ENCODE peak calls at places on chromosome 2, in six cellular contexts. Z is heart left ventricle, Q is foreskin fibroblast, W is heart right ventricle, F is MM.1S, P is pancreas. X is an unnamed sample.

GRCh38 chr2:8168007-8168717 is 513.7 kb upstream of the ID2 start:
- DNase-seq in Z (no peak), Q (no peak), W (no peak), F (no peak), P (no peak), X (no peak)

GRCh38 chr2:202545931-202546330 is 88.8 kb upstream of the FAM117B start:
- DNase-seq in Z (no peak), Q (no peak), W (no peak), F (no peak), P (no peak), X (no peak)

GRCh38 chr2:168530980-168531379 is 74.9 kb downstream of the CERS6 start:
- DNase-seq in Z (no peak), Q (peak), W (no peak), F (no peak), P (no peak), X (no peak)

GRCh38 chr2:18119883-18120282 is 241.4 kb downstream of the KCNS3 start:
- DNase-seq in Z (no peak), Q (peak), W (no peak), F (no peak), P (no peak), X (no peak)

GRCh38 chr2:235366847-235367246 is 127.0 kb upstream of the AGAP1 start:
- DNase-seq in Z (no peak), Q (no peak), W (no peak), F (no peak), P (no peak), X (no peak)

GRCh38 chr2:198913394-198914152 is 544.2 kb downstream of the SATB2 start:
- DNase-seq in Z (no peak), Q (no peak), W (no peak), F (peak), P (no peak), X (peak)

GRCh38 chr2:74037379-74037860 is 52.7 kb downstream of the TET3 start:
- DNase-seq in Z (no peak), Q (peak), W (no peak), F (peak), P (no peak), X (peak)

GRCh38 chr2:288743-289361 is 961 bp upstream of the ALKAL2 start:
- DNase-seq in Z (no peak), Q (peak), W (no peak), F (no peak), P (peak), X (no peak)

GRCh38 chr2:141557329-141558098 is 573.3 kb downstream of the LRP1B start:
- DNase-seq in Z (no peak), Q (peak), W (no peak), F (no peak), P (no peak), X (no peak)

GRCh38 chr2:214361116-214361515 is 49.7 kb upstream of the VWC2L start:
- DNase-seq in Z (no peak), Q (no peak), W (no peak), F (no peak), P (no peak), X (no peak)

DNA sequence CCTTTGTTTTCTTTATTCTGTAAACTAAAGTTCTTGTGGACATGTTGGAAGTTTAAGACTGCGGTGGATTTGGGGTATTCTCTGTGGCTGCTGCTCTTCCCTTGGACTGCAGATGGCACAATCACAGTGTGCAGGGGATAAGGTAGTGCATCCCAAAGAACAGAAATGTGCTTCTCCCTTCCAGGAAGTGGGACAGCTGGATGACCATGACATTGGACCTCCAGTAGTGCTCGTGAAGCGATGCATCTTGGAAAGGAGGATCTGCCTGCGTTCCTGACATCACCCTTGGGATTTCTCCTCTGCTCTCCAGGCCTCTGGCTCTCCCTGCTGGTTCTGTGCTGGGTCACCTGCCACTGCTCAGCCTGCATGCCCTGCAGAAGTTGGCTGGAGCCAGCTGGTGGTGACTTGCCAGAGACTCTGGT is 109.9 kb downstream of the SLC4A3 start:
- DNase-seq in Z (peak), Q (peak), W (peak), F (no peak), P (no peak), X (no peak)
- H3K4me3 ChIP-seq in Z (no peak), Q (no peak), W (no peak), F (no peak), P (no peak), X (no peak)

GRCh38 chr2:237742614-237743013 is 56.0 kb upstream of the RBM44 start:
- DNase-seq in Z (no peak), Q (no peak), W (no peak), F (no peak), P (no peak), X (no peak)

GRCh38 chr2:237744613-237745249 is 53.8 kb upstream of the RBM44 start:
- DNase-seq in Z (peak), Q (peak), W (peak), F (peak), P (peak), X (peak)

GRCh38 chr2:237744270-237744612 is 54.3 kb upstream of the RBM44 start:
- DNase-seq in Z (no peak), Q (no peak), W (no peak), F (no peak), P (no peak), X (no peak)

GRCh38 chr2:237743024-237743423 is 55.6 kb upstream of the RBM44 start:
- DNase-seq in Z (no peak), Q (no peak), W (no peak), F (no peak), P (no peak), X (no peak)

DNA sequence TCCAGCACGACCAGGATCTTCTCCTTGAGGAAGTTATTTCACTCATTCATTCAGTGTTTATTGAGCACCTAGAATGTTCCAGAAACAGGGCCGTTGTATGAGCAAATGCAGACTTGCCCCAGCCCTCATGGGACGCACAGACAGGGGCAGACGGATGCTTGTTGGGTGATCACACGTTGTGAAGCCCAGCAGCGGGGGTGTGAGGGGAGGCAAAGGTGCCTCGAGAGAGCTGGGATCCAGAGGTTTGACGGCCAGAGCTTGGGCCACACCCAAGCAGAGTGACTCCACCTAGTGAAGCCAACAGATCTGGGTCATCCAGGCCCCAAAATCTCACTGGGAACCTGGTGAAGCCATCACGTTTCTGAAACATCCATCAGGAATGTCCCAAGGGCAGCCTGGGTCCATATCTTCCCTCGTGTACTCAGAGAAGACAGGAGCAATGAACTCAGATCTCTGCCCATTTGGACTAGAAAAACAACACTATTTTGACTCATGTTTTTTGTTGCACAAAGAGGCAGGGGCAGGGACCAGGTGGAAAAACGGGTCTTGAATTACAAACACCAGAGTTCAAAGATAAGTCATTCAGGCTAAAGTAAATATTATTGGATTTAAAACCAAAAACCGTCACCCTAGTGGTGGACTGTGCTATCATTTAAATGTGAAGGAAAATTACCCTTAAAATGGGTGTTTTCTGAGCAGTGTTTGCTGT is 54.9 kb upstream of the RBM44 start:
- DNase-seq in Z (no peak), Q (peak), W (no peak), F (no peak), P (no peak), X (no peak)
- TF ChIP-seq CTCF in Z (no peak), Q (peak), W (no peak), F (no peak), P (no peak), X (peak)

GRCh38 chr2:161246301-161246700 is 61.9 kb upstream of the PSMD14 start:
- DNase-seq in Z (no peak), Q (no peak), W (no peak), F (no peak), P (no peak), X (no peak)

GRCh38 chr2:161243873-161244272 is 64.4 kb upstream of the PSMD14 start:
- DNase-seq in Z (no peak), Q (no peak), W (no peak), F (no peak), P (no peak), X (no peak)

GRCh38 chr2:161245671-161246070 is 62.6 kb upstream of the PSMD14 start:
- DNase-seq in Z (no peak), Q (no peak), W (no peak), F (no peak), P (no peak), X (no peak)

GRCh38 chr2:161243312-161243711 is 64.9 kb upstream of the PSMD14 start:
- DNase-seq in Z (no peak), Q (no peak), W (no peak), F (no peak), P (no peak), X (no peak)

DNA sequence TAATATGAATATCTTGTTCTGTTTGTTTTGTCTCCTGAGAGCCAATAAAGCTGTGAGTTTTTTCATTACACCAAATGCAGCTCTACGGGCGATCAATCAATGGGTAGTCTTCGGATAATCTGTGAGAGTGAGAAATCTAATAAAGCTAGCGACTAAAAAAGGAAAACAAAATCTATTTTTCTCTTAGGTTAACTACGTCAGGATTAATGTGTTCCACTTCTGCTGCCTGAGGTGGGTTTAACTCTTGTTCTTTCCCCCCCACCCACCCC is 63.1 kb upstream of the PSMD14 start:
- DNase-seq in Z (no peak), Q (no peak), W (no peak), F (no peak), P (no peak), X (no peak)
- H3K4me3 ChIP-seq in Z (peak), Q (no peak), W (no peak), F (peak), P (peak), X (peak)

DNA sequence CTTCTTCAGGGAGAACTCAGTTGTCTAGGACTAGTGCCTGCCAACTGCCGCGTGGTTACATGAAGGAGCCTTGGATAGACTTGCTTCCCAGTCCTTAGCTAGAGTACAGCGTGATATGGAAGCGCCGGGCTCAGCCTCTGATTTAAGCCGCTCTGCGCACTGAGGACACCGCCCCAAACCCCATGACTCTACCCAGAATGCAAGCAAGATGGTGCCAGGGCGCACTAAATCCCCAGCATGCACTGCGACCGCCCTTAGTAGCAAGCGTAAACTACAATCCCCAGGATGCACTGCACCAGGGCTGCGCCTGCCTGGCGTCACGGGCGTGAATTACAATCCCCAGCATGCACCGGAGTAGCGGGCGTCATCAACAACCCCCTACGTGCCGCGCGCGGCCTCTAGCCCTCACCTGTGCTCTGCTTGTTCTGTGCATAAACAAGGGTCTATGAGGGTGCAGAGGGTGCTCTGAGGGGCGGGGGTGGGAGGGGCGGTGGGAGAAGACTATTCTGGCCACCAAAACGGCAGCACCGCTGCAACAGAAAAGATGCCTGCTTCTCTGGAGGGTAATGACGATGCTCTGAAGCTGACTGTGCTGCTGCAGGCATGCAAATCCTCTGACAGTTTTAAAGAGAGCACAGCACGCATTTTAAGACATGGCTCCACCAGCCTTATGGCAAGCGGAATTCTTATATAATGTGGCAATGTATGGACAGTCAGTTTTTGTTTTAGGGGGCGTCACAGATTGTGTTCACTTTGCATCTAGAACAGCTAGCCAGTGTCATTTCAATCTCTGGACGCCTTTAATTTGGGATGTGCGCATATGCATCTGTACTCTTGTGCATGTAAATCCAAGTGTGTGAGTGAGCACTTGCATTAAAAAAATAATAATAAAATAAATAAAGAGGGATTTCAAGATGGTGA is 282.5 kb upstream of the MYT1L start:
- DNase-seq in Z (peak), Q (peak), W (peak), F (peak), P (peak), X (peak)
- TF ChIP-seq CTCF in Z (no peak), Q (no peak), W (no peak), F (no peak), P (no peak), X (no peak)

X was measured in GM12864.